ENCODE peak calls at places on chromosomes 11 and 22, in four cellular contexts. I, V, C and B are unnamed samples.

GRCh38 chr11:32985600-32985999 is 30.1 kb upstream of the DEPDC7 start:
- DNase-seq in V (no peak), C (no peak), I (no peak), B (no peak)

GRCh38 chr11:68340784-68341556 is 28.6 kb downstream of the LRP5 start:
- DNase-seq in C (peak), V (no peak), I (peak), B (no peak)

GRCh38 chr11:92440701-92441338 is 216.2 kb downstream of the FAT3 start:
- DNase-seq in C (no peak), I (no peak), V (no peak), B (no peak)

GRCh38 chr22:31497148-31497938 is 1.0 kb downstream of the SFI1 start:
- DNase-seq in C (no peak), V (no peak), I (no peak), B (no peak)

GRCh38 chr11:115605397-115606222 is 101.4 kb upstream of the CADM1 start:
- DNase-seq in I (no peak), C (no peak), V (no peak), B (no peak)

GRCh38 chr11:59030037-59030436 is 56.1 kb upstream of the GLYATL1B start:
- DNase-seq in C (no peak), I (no peak), V (no peak), B (no peak)

GRCh38 chr11:15967966-15968365 is 388.4 kb downstream of the SOX6 start:
- DNase-seq in I (no peak), V (peak), C (no peak), B (no peak)

GRCh38 chr11:117044287-117045035 is 53.8 kb downstream of the SIK3 start:
- DNase-seq in C (no peak), I (no peak), V (no peak), B (no peak)

GRCh38 chr11:121563900-121564822 is 111.4 kb upstream of the SORL1-AS1 start:
- DNase-seq in C (no peak), V (peak), I (no peak), B (peak)

GRCh38 chr11:20289732-20290131 is 73.8 kb upstream of the HTATIP2 start:
- DNase-seq in V (no peak), I (no peak), C (no peak), B (no peak)

GRCh38 chr11:82802710-82803109 is 69.0 kb upstream of the FAM181B start:
- DNase-seq in V (no peak), I (no peak), C (no peak), B (no peak)

GRCh38 chr11:79274636-79275315 is 166.1 kb downstream of the TENM4 start:
- DNase-seq in V (peak), I (no peak), C (no peak), B (no peak)

GRCh38 chr11:66081505-66081904 is 11.4 kb downstream of the PACS1 start:
- DNase-seq in I (no peak), C (no peak), V (no peak), B (no peak)

GRCh38 chr11:6298605-6299004 is 21.7 kb downstream of the CAVIN3 start:
- DNase-seq in V (no peak), C (no peak), I (peak), B (peak)

GRCh38 chr11:106061249-106061794 is 15.8 kb downstream of the KBTBD3 start:
- DNase-seq in C (no peak), V (no peak), I (no peak), B (no peak)

GRCh38 chr22:36808611-36809344 is 8.1 kb downstream of the PVALB start:
- DNase-seq in I (no peak), C (no peak), V (no peak), B (no peak)

GRCh38 chr11:65651589-65652510 is 10.9 kb downstream of the RELA start:
- DNase-seq in I (no peak), C (no peak), V (peak), B (no peak)

GRCh38 chr11:26420331-26420730 is 88.4 kb downstream of the ANO3 start:
- DNase-seq in C (no peak), I (no peak), V (no peak), B (no peak)

GRCh38 chr22:20267441-20268288 is 453 bp downstream of the RTN4R start:
- DNase-seq in I (peak), C (no peak), V (no peak), B (no peak)

GRCh38 chr22:38294193-38294592 is 21.4 kb upstream of the TMEM184B start:
- DNase-seq in V (no peak), C (no peak), I (no peak), B (no peak)

GRCh38 chr11:61762216-61762615 is 9.8 kb downstream of the MYRF start:
- DNase-seq in C (no peak), V (no peak), I (no peak), B (no peak)

GRCh38 chr11:45021001-45021400 is 70.3 kb upstream of the TP53I11 start:
- DNase-seq in V (no peak), I (no peak), C (no peak), B (no peak)

GRCh38 chr11:124069429-124070401 is 28.6 kb upstream of the OR10G7 start:
- DNase-seq in I (no peak), V (peak), C (peak), B (peak)

GRCh38 chr11:23263466-23263865 is 403.2 kb upstream of the CCDC179 start:
- DNase-seq in V (no peak), I (no peak), C (no peak), B (no peak)

GRCh38 chr11:118212781-118213565 is 11.8 kb downstream of the JAML start:
- DNase-seq in V (no peak), I (no peak), C (no peak), B (no peak)

GRCh38 chr11:62752994-62753735 is 795 bp downstream of the ZBTB3 start:
- DNase-seq in I (no peak), V (no peak), C (no peak), B (no peak)

GRCh38 chr11:2294340-2295290 is 7.1 kb downstream of the C11orf21 start:
- DNase-seq in C (no peak), I (no peak), V (no peak), B (no peak)

GRCh38 chr22:42376721-42377177 is 55.5 kb downstream of the NFAM1 start:
- DNase-seq in V (peak), I (no peak), C (no peak), B (no peak)

GRCh38 chr22:25757686-25758085 is 15.7 kb downstream of the MYO18B start:
- DNase-seq in V (no peak), C (no peak), I (no peak), B (no peak)

GRCh38 chr22:49489821-49490220 is 337.9 kb downstream of the BRD1 start:
- DNase-seq in V (no peak), C (no peak), I (no peak), B (no peak)
- TF ChIP-seq RFX5 in V (no peak), C (no peak), I (no peak), B (no peak)

DNA sequence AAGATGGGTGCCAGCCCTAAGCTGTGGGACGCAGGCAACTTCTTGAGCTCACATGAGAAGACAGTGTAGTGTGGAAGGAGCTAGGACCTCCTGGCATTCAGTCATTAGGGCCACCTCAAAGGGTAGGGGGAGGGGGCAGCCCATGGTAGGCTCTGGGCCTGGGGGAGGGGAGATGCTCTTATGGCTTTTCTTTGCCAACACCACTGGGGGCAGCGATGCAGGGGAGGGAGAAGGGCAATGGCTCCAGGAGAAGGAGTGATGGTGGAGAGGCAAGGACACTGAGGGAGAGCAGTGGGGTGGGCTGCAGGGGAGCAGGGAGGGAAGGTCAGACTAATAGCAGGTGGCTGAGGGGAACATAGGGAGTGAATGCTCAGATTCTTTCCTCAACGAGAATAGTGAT is 63.3 kb upstream of the SUSD2 start:
- DNase-seq in V (no peak), I (no peak), C (no peak), B (no peak)
- TF ChIP-seq CTCF in V (no peak), I (no peak), C (no peak), B (no peak)

GRCh38 chr11:36492724-36493304 is 17.3 kb downstream of the TRAF6 start:
- DNase-seq in C (no peak), I (peak), V (peak), B (peak)
- TF ChIP-seq RFX5 in C (no peak), I (no peak), V (no peak), B (no peak)

GRCh38 chr22:27617214-27617881 is 184.2 kb downstream of the MN1 start:
- DNase-seq in I (no peak), V (no peak), C (no peak), B (no peak)
- TF ChIP-seq CTCF in I (peak), V (peak), C (no peak), B (no peak)

GRCh38 chr11:748007-748359 is 719 bp downstream of the TALDO1 start:
- DNase-seq in I (no peak), C (no peak), V (no peak), B (no peak)
- TF ChIP-seq RFX5 in I (no peak), C (no peak), V (no peak), B (no peak)

GRCh38 chr11:126034880-126035279 is 27.8 kb downstream of the CDON start:
- DNase-seq in I (no peak), V (no peak), C (no peak), B (no peak)
- TF ChIP-seq CTCF in I (no peak), V (no peak), C (no peak), B (no peak)

GRCh38 chr11:97912629-97913028 is 1108.1 kb upstream of the CNTN5 start:
- DNase-seq in I (no peak), C (no peak), V (no peak), B (no peak)

GRCh38 chr11:97905101-97905500 is 1115.6 kb upstream of the CNTN5 start:
- DNase-seq in I (no peak), C (no peak), V (no peak), B (no peak)

GRCh38 chr11:97908354-97908753 is 1112.4 kb upstream of the CNTN5 start:
- DNase-seq in C (no peak), V (no peak), I (no peak), B (no peak)

GRCh38 chr11:97909544-97910394 is 1111.0 kb upstream of the CNTN5 start:
- DNase-seq in V (peak), I (no peak), C (no peak), B (no peak)
- TF ChIP-seq RFX5 in V (no peak), I (no peak), C (no peak), B (no peak)

GRCh38 chr22:17269224-17269606 is 50.0 kb upstream of the ADA2 start:
- DNase-seq in V (no peak), C (no peak), I (no peak), B (no peak)

GRCh38 chr22:17267661-17268330 is 48.6 kb upstream of the ADA2 start:
- DNase-seq in C (no peak), I (no peak), V (no peak), B (no peak)

GRCh38 chr22:17269607-17270261 is 50.5 kb upstream of the ADA2 start:
- DNase-seq in V (no peak), C (no peak), I (no peak), B (no peak)

GRCh38 chr22:17266261-17266971 is 47.2 kb upstream of the ADA2 start:
- DNase-seq in C (no peak), V (no peak), I (no peak), B (no peak)

DNA sequence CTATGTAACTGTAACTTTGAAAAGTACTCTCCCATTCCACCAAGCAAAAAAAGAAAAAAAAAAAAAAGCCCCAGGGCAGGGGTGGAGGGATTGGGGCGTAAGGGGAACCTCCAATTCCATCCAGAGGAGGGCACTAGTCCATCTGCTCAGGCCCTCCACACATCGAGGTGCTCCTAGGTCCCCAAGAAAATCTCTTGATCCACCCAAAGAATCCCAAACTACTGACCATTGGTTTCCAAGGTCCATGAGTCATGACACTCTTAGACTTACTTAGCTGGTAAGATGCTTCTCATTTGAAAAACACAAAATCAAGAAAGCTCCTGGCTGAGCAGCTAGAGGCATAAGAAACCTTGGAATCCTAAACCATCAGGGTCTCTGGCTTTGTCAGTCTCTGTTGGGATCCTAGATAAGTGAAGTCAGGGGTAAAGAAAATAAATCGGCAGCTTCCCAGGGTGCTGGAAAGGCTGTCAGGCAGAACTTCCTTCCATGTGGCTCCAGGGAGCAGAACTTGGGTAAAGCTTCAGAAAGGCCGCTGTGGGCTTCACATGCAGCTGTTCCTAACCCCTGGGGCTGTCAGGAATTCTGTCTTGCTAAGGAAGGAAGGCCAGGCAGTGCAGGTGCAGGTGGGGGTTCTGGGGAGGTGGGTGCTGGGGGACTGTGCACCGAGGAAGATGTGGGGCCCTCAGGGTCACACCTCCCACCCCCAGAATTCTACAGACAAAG is 49.4 kb upstream of the ADA2 start:
- DNase-seq in C (no peak), V (no peak), I (no peak), B (no peak)
- TF ChIP-seq CTCF in C (peak), V (no peak), I (no peak), B (no peak)

GRCh38 chr11:128303383-128303782 is 284.0 kb downstream of the ETS1 start:
- DNase-seq in V (no peak), C (no peak), I (no peak), B (no peak)
- TF ChIP-seq RFX5 in V (no peak), C (no peak), I (no peak), B (no peak)